ENCODE peak calls at places on chromosomes 5 and 9, in nine cellular contexts. E, Y, F, P, N, C, D, Q and A are unnamed samples.

GRCh38 chr5:179258001-179258921 is 87.0 kb downstream of the ADAMTS2 start:
- DNase-seq in Y (peak; percentile 53), Q (peak; percentile 31), F (peak; percentile 17), D (peak; percentile 54), P (peak; percentile 62), N (peak; percentile 70), C (no peak), E (no peak), A (peak; percentile 47)

GRCh38 chr5:43603535-43604363 is 769 bp downstream of the NNT start:
- DNase-seq in E (peak; percentile 31), P (peak; percentile 84), N (peak; percentile 88), Q (peak; percentile 78), D (peak; percentile 82), C (peak; percentile 20), Y (peak; percentile 76), F (peak; percentile 29), A (peak; percentile 93)

GRCh38 chr5:155676967-155677366 is 650.0 kb upstream of the SGCD start:
- DNase-seq in Y (no peak), N (no peak), Q (no peak), D (no peak), P (no peak), E (no peak), C (no peak), F (no peak), A (no peak)

GRCh38 chr9:17613723-17614122 is 34.9 kb downstream of the SH3GL2 start:
- DNase-seq in C (no peak), E (no peak), Q (no peak), D (no peak), N (no peak), P (no peak), F (no peak), Y (no peak), A (no peak)

GRCh38 chr5:17278931-17279330 is 61.5 kb downstream of the BASP1 start:
- DNase-seq in C (no peak), Q (no peak), D (no peak), F (no peak), E (no peak), P (no peak), Y (no peak), N (no peak), A (no peak)

GRCh38 chr5:91584352-91584751 is 201.2 kb upstream of the ARRDC3 start:
- DNase-seq in D (no peak), P (no peak), C (no peak), E (no peak), N (no peak), Q (no peak), Y (no peak), F (no peak), A (no peak)

GRCh38 chr9:88041447-88041846 is 67.1 kb upstream of the CDK20 start:
- DNase-seq in D (no peak), P (no peak), E (peak; percentile 4), Q (no peak), N (no peak), Y (no peak), C (no peak), F (no peak), A (no peak)

GRCh38 chr9:83980395-83981125 is at the start of gene RMI1:
- DNase-seq in N (peak; percentile 99), F (peak; percentile 99), C (peak; percentile 99), E (peak; percentile 96), Y (peak; percentile 100), D (peak; percentile 100), P (peak; percentile 100), Q (peak; percentile 99), A (peak; percentile 99)

GRCh38 chr9:86082870-86083269 is 16.5 kb downstream of the GOLM1 start:
- DNase-seq in N (no peak), E (no peak), Q (no peak), Y (no peak), F (no peak), D (no peak), P (no peak), C (no peak), A (no peak)

GRCh38 chr5:138354926-138355378 is 2.5 kb downstream of the KDM3B start:
- DNase-seq in P (no peak), C (no peak), E (peak; percentile 67), D (no peak), Y (no peak), Q (no peak), F (no peak), N (no peak), A (no peak)

GRCh38 chr9:22244141-22245011 is 202.2 kb upstream of the DMRTA1 start:
- DNase-seq in P (no peak), N (no peak), F (no peak), E (peak; percentile 26), C (peak; percentile 63), Y (no peak), Q (no peak), D (peak; percentile 60), A (peak; percentile 71)

GRCh38 chr5:6820851-6821479 is 107.7 kb downstream of the TENT4A start:
- DNase-seq in C (peak; percentile 90), P (no peak), Y (no peak), N (no peak), Q (no peak), D (no peak), F (no peak), E (peak; percentile 47), A (no peak)

GRCh38 chr5:180636016-180636402 is 13.4 kb downstream of the FLT4 start:
- DNase-seq in Q (no peak), E (no peak), D (peak; percentile 20), Y (no peak), P (peak; percentile 36), C (no peak), F (no peak), N (peak; percentile 40), A (no peak)

DNA sequence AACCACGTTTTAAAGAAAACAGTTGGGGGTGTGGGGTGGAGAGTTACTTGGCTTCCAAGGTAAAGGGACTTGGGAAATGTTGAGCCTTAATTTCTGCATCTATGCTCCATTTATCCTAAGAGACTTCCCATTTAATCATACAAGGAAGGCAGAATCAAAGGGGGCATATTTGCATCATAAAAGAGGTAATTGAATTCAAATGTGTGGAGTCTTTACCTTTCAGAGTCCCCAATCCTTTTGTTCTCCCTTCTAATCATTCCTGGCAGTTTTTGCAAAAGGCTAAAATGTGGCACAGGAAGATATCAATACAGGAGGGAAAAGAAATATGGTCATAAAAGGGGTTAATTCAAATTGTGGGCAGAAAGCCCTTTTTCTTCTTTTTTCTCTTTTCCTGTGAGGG is 69.5 kb downstream of the SFXN1 start:
- DNase-seq in E (no peak), N (no peak), P (no peak), F (no peak), D (no peak), C (no peak), Y (no peak), Q (no peak), A (no peak)
- H3K4me3 ChIP-seq in E (no peak overlapping the region), N (no peak overlapping the region), P (no peak overlapping the region), F (no peak overlapping the region), D (no peak overlapping the region), C (no peak overlapping the region), Y (no peak overlapping the region), Q (no peak overlapping the region), A (no peak overlapping the region)

DNA sequence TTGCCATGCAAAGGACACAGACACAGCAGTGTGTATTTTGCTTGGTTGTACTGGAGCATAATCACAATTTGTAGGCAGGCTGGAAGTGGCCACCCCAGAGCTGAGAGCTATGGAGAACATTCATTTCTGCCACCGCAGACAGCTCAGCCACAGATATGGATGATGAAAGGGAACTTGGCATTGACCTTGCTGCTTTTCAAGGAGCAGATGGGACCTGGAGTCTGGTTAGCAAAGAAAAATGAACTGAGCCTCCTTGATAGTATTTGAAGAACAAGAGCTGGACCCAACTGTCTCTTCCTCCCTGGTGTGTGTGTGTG is 395.2 kb upstream of the ZNF462 start:
- DNase-seq in N (no peak), Y (no peak), C (no peak), D (no peak), E (no peak), P (no peak), Q (no peak), F (no peak), A (no peak)
- H3K27ac ChIP-seq in N (no peak overlapping the region), Y (no peak overlapping the region), C (no peak overlapping the region), D (no peak overlapping the region), E (no peak overlapping the region), P (no peak overlapping the region), Q (no peak overlapping the region), F (no peak overlapping the region), A (no peak overlapping the region)

GRCh38 chr5:139660105-139660915 is 12.2 kb downstream of the CXXC5 start:
- DNase-seq in C (no peak), E (no peak), N (peak; percentile 94), P (peak; percentile 92), D (peak; percentile 91), F (peak; percentile 62), Y (no peak), Q (peak; percentile 84), A (peak; percentile 86)

GRCh38 chr5:139658928-139659667 is 10.9 kb downstream of the CXXC5 start:
- DNase-seq in P (no peak), Y (no peak), C (peak; percentile 68), F (peak; percentile 63), E (no peak), Q (no peak), N (peak; percentile 91), D (peak; percentile 68), A (no peak)

GRCh38 chr5:139660916-139661814 is 13.0 kb downstream of the CXXC5 start:
- DNase-seq in N (peak; percentile 97), E (no peak), D (peak; percentile 93), F (peak; percentile 90), C (peak; percentile 92), Q (no peak), Y (peak; percentile 95), P (peak; percentile 97), A (peak; percentile 89)

GRCh38 chr5:139658501-139658927 is 10.4 kb downstream of the CXXC5 start:
- DNase-seq in Q (no peak), D (peak; percentile 77), F (no peak), Y (no peak), E (no peak), C (no peak), N (no peak), P (no peak), A (peak; percentile 84)

DNA sequence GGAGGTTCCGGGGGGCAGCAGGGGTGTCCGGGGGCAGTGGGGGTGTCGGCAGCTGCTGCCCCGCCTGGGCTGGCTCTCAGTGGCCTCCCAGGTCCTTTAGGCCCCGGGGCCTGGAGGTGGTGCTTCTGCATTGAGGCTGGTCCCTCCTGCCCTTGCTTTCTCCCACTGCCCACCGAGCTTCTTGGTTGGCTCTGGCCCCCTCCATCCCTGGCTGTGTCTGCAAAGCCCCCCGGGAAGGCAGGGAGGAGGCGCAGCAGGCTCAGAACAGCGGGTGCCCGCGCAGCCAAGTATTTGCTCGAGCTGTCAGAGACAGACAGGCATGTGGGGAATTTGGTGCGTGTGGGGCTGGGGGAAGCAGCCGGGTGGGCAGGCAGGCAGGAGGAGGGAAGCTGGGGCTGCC is 11.5 kb downstream of the CXXC5 start:
- DNase-seq in F (no peak), P (no peak), D (peak; percentile 71), Q (no peak), Y (no peak), N (peak; percentile 84), C (no peak), E (no peak), A (no peak)
- H3K4me3 ChIP-seq in F (no peak overlapping the region), P (peak overlapping the region; percentile 10), D (peak overlapping the region; percentile 39), Q (no peak overlapping the region), Y (peak overlapping the region; percentile 25), N (peak overlapping the region; percentile 56), C (no peak overlapping the region), E (no peak overlapping the region), A (no peak overlapping the region)

DNA sequence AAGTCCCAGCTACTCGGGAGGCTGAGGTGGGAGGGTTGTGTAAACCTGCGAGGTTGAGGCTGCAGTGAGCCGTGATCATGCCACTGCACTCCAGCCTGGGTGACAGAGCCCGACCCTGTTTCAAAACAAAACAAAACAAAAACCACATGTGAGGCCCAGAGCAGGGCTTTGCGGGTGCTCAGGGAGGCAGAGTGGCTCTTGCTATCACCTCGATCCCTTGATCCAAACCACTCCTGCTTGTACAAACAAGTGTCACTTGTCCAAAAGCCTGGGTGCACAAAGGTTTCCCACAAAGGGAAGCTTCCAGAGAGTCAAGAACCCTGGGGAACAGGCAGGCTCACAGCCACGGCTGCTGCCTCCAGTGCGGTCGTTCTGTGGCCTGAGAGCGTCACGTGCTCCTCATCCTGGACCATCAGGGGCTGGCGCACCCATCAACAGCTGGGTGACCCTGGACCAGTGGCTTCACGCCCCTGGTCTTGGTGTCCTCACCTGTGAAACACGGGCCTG is 162.7 kb downstream of the C9orf50 start:
- DNase-seq in N (peak; percentile 83), Q (no peak), Y (no peak), D (peak; percentile 75), P (peak; percentile 80), C (no peak), F (no peak), E (peak; percentile 51), A (no peak)
- H3K27ac ChIP-seq in N (peak overlapping the region; percentile 90), Q (peak overlapping the region; percentile 76), Y (peak overlapping the region; percentile 74), D (peak overlapping the region; percentile 42), P (peak overlapping the region; percentile 100), C (peak overlapping the region; percentile 92), F (peak overlapping the region; percentile 99), E (peak overlapping the region; percentile 44), A (peak overlapping the region; percentile 10)